ENCODE peak calls at places on chromosome 1, in nine cellular contexts. D, Y, N, G, S, P, K, H and X are unnamed samples.
A peak's percentile ranks its signal among the peaks of the same experiment; 100 is the strongest.

GRCh38 chr1:207868252-207868768 is 42.6 kb downstream of the CD34 start:
- DNase-seq in N (no peak), K (peak; percentile 39), G (peak; percentile 28), S (peak; percentile 63), H (peak; percentile 36), P (peak; percentile 47), Y (peak; percentile 70), D (peak; percentile 54), X (peak; percentile 20)

GRCh38 chr1:97581614-97582051 is 339.2 kb downstream of the DPYD start:
- DNase-seq in P (no peak), Y (peak; percentile 6), K (peak; percentile 35), H (no peak), N (no peak), S (peak; percentile 61), G (peak; percentile 7), D (no peak), X (no peak)

GRCh38 chr1:64906447-64906846 is 59.9 kb downstream of the JAK1 start:
- DNase-seq in K (no peak), S (no peak), N (no peak), P (no peak), H (no peak), Y (peak; percentile 65), D (no peak), G (no peak), X (no peak)

GRCh38 chr1:9700340-9700739 is 48.8 kb downstream of the PIK3CD start:
- DNase-seq in S (peak; percentile 94), Y (peak; percentile 93), H (no peak), G (no peak), D (peak; percentile 22), N (peak; percentile 45), P (no peak), K (no peak), X (no peak)

GRCh38 chr1:175218786-175219447 is 26.3 kb upstream of the KIAA0040 start:
- DNase-seq in S (no peak), G (no peak), D (no peak), Y (peak; percentile 85), H (peak; percentile 62), K (no peak), N (peak; percentile 56), P (no peak), X (no peak)

GRCh38 chr1:150562384-150563339 is 13.5 kb downstream of the ADAMTSL4 start:
- DNase-seq in N (no peak), Y (peak; percentile 28), G (peak; percentile 73), K (peak; percentile 81), H (peak; percentile 43), S (no peak), D (no peak), P (peak; percentile 100), X (peak; percentile 99)

GRCh38 chr1:54804471-54805132 is 3.5 kb upstream of the TTC22 start:
- DNase-seq in P (peak; percentile 22), D (no peak), G (no peak), N (no peak), H (no peak), S (peak; percentile 72), K (no peak), Y (peak; percentile 67), X (no peak)

GRCh38 chr1:48692235-48692634 is 84.5 kb downstream of the BEND5 start:
- DNase-seq in H (no peak), Y (no peak), G (no peak), P (no peak), K (no peak), N (no peak), S (no peak), D (no peak), X (no peak)

GRCh38 chr1:53548031-53548491 is 88.9 kb downstream of the DMRTB1 start:
- DNase-seq in Y (no peak), H (no peak), P (no peak), G (no peak), S (no peak), D (peak; percentile 10), N (no peak), K (no peak), X (no peak)

GRCh38 chr1:219676012-219676770 is 63.3 kb upstream of the ZC3H11B start:
- DNase-seq in D (no peak), P (peak; percentile 5), K (no peak), H (no peak), N (no peak), S (peak; percentile 44), G (no peak), Y (no peak), X (no peak)

DNA sequence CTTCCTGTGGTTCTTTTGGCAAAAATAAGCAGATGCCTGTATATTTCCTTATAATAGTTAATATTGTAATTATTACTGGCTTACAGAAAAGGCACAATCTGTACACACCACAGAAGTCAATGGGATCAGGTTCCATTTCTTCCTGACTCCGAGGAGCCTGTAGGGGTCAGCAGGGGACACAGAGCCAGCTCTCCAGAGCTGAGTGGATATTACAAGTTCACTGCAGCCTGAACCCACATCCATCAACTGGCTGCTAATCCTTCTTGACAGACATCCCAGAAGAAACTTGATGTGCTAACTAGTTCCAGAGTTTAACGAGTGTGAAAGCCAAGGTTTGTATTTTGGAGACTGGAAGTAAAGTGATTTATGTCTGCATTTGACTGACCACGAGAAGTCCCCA is 203.8 kb downstream of the LMX1A start:
- DNase-seq in P (no peak), G (peak; percentile 59), S (no peak), N (no peak), K (peak; percentile 59), D (peak; percentile 5), H (peak; percentile 28), Y (peak; percentile 70), X (no peak)
- TF ChIP-seq EZH2phosphoT487 in P (no peak), G (no peak), S (no peak), N (no peak), K (no peak), D (no peak), H (no peak), Y (no peak), X (no peak)

GRCh38 chr1:88540255-88540654 is 143.8 kb upstream of the PKN2 start:
- DNase-seq in N (no peak), P (no peak), S (no peak), H (no peak), Y (no peak), D (no peak), K (no peak), G (no peak), X (no peak)

GRCh38 chr1:88549536-88549935 is 134.5 kb upstream of the PKN2 start:
- DNase-seq in N (peak; percentile 7), P (peak; percentile 16), G (no peak), D (no peak), S (peak; percentile 12), Y (peak; percentile 43), H (peak; percentile 7), K (peak; percentile 30), X (no peak)

GRCh38 chr1:88538222-88538899 is 145.7 kb upstream of the PKN2 start:
- DNase-seq in H (no peak), N (no peak), P (no peak), D (no peak), K (no peak), G (no peak), Y (no peak), S (no peak), X (no peak)

GRCh38 chr1:88544166-88544565 is 139.9 kb upstream of the PKN2 start:
- DNase-seq in K (no peak), H (no peak), G (no peak), S (no peak), D (no peak), P (no peak), Y (no peak), N (no peak), X (no peak)
- H2AFZ ChIP-seq in K (no peak overlapping the region), H (no peak overlapping the region), G (no peak overlapping the region), S (no peak overlapping the region), D (no peak overlapping the region), P (no peak overlapping the region), Y (no peak overlapping the region), N (no peak overlapping the region), X (no peak overlapping the region)

GRCh38 chr1:42960693-42961559 is 2.3 kb upstream of the SLC2A1 start:
- DNase-seq in N (no peak), G (peak; percentile 45), K (no peak), Y (no peak), H (no peak), P (no peak), S (no peak), D (no peak), X (peak; percentile 64)

GRCh38 chr1:42962641-42963377 is 4.1 kb upstream of the SLC2A1 start:
- DNase-seq in N (no peak), G (peak; percentile 84), K (peak; percentile 94), Y (peak; percentile 69), D (no peak), S (peak; percentile 67), P (no peak), H (peak; percentile 78), X (no peak)

GRCh38 chr1:42964032-42964812 is 5.6 kb upstream of the SLC2A1 start:
- DNase-seq in H (no peak), N (no peak), D (no peak), K (no peak), P (no peak), S (no peak), G (no peak), Y (no peak), X (no peak)

GRCh38 chr1:42963378-42964005 is 4.8 kb upstream of the SLC2A1 start:
- DNase-seq in G (no peak), S (peak; percentile 88), N (no peak), Y (peak; percentile 53), K (no peak), P (no peak), H (no peak), D (no peak), X (no peak)

DNA sequence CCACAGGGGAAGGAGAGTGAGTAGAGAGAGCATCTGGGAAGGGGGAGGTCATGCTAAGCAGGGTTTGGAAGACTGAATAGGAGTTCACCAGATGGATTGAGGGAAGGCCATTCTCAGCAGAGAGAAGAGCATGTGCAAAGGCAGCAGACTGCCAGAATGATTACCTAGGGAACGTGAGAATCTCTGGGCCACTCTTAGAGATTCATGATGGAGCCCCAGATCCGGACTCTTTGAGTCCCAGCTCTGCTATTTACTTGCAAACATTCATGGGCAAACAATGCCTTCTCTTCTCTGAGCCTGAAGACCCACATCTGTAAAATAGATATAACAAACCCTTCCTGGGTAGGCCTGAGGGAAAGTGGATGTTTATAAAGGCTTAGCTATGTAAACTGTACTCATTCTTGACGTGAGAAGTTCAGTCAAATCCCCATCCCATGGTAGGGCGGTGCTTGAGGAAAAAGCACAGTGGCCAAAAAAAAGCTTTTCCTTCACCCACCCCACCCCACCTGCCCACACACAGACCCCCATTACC is 3.0 kb upstream of the SLC2A1 start:
- DNase-seq in G (no peak), H (no peak), K (no peak), Y (peak; percentile 53), P (no peak), S (no peak), N (no peak), D (no peak), X (no peak)
- TF ChIP-seq EZH2phosphoT487 in G (no peak), H (peak; percentile 61), K (no peak), Y (no peak), P (no peak), S (no peak), N (no peak), D (no peak), X (no peak)

DNA sequence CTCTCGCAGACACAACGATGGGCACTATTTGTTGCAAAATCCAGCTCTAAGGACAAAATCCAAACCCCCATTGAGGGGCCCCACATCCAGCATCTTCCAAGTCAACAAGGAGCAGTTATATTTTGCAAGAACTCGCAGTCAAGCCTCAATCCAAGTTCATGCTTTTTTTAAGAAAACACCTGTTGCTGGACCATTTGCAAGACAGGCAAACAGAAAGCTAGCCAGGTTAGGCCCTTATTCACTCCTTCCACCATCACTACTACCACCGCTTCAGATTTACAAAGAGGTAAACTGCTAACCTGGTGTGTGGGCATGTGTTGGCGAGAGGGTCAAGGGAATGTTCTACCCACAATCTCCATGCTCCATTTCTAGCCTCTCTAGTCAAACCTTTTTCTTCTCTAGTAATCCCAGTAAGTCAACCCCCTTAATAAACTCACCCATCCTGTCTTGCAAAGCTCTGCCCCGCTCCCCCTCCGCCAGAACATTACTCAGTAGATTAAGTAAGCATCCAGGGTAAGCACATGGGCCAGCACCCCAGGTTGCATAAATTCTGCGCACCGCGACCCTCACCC is 703 bp downstream of the ERI3 start:
- DNase-seq in G (no peak), S (peak; percentile 70), P (no peak), N (no peak), D (no peak), Y (peak; percentile 50), K (no peak), H (peak; percentile 24), X (no peak)
- H2AFZ ChIP-seq in G (peak overlapping the region; percentile 83), S (peak overlapping the region; percentile 65), P (peak overlapping the region; percentile 40), N (no peak overlapping the region), D (peak overlapping the region; percentile 68), Y (peak overlapping the region; percentile 68), K (peak overlapping the region; percentile 83), H (peak overlapping the region; percentile 56), X (peak overlapping the region; percentile 74)